ENCODE peak calls at places on chromosomes 16 and 17, in five cellular contexts. Y, E, L, J and Q are unnamed samples.

GRCh38 chr16:22293137-22294106 is 3.8 kb upstream of the POLR3E start:
- DNase-seq in J (no peak), Y (no peak), L (no peak), E (no peak), Q (no peak)

GRCh38 chr17:74268554-74268953 is 5.5 kb upstream of the DNAI2 start:
- DNase-seq in L (no peak), J (no peak), E (no peak), Y (no peak), Q (no peak)

GRCh38 chr17:39863918-39864746 is at the start of gene IKZF3:
- DNase-seq in Y (peak; percentile 93), L (peak; percentile 82), E (peak; percentile 41), J (peak; percentile 57), Q (peak; percentile 44)

GRCh38 chr16:50428116-50428515 is 59.3 kb upstream of the BRD7 start:
- DNase-seq in Y (no peak), E (no peak), J (no peak), L (no peak), Q (no peak)

GRCh38 chr16:84299734-84300440 is 5.2 kb downstream of the WFDC1 start:
- DNase-seq in E (no peak), J (no peak), L (no peak), Y (peak; percentile 60), Q (peak; percentile 51)

GRCh38 chr17:59851431-59852375 is 41.0 kb downstream of the TUBD1 start:
- DNase-seq in L (no peak), Y (no peak), E (no peak), J (peak; percentile 99), Q (no peak)

GRCh38 chr16:75341934-75342811 is 90.7 kb upstream of the BCAR1 start:
- DNase-seq in L (no peak), J (peak; percentile 63), Y (no peak), E (no peak), Q (no peak)

GRCh38 chr17:10105513-10106001 is 92.8 kb downstream of the GAS7 start:
- DNase-seq in Y (no peak), J (peak; percentile 97), L (peak; percentile 81), E (no peak), Q (no peak)

GRCh38 chr17:29565643-29566472 is 979 bp downstream of the ABHD15 start:
- DNase-seq in Y (peak; percentile 82), E (peak; percentile 20), J (peak; percentile 43), L (peak; percentile 74), Q (no peak)

GRCh38 chr17:77509599-77509998 is 368.8 kb downstream of the SEC14L1 start:
- DNase-seq in E (no peak), L (no peak), Y (no peak), J (no peak), Q (no peak)

GRCh38 chr16:29804455-29805231 is 1.7 kb upstream of the MAZ start:
- DNase-seq in Y (no peak), E (no peak), J (peak; percentile 13), L (peak; percentile 41), Q (no peak)

GRCh38 chr16:57579361-57579665 is 36.9 kb downstream of the ADGRG5 start:
- DNase-seq in J (no peak), E (no peak), Y (peak; percentile 19), L (no peak), Q (no peak)

GRCh38 chr16:11198817-11199216 is 57.2 kb downstream of the SOCS1 start:
- DNase-seq in Y (no peak), J (no peak), L (no peak), E (no peak), Q (no peak)

GRCh38 chr16:81873843-81874752 is 95.0 kb downstream of the PLCG2 start:
- DNase-seq in J (peak; percentile 40), L (peak; percentile 62), Y (peak; percentile 53), E (peak; percentile 31), Q (no peak)

GRCh38 chr17:4453821-4454591 is 20.3 kb downstream of the SPNS3 start:
- DNase-seq in J (no peak), E (no peak), L (no peak), Y (no peak), Q (no peak)

GRCh38 chr17:8002646-8003593 is 505 bp downstream of the GUCY2D start:
- DNase-seq in E (no peak), L (no peak), Y (peak; percentile 51), J (no peak), Q (no peak)

GRCh38 chr17:47325176-47325575 is 1.4 kb downstream of the EFCAB13 start:
- DNase-seq in E (no peak), J (no peak), L (peak; percentile 74), Y (no peak), Q (no peak)

GRCh38 chr17:43226393-43226792 is 2.0 kb downstream of the CCDC200 start:
- DNase-seq in L (no peak), E (no peak), Y (peak; percentile 10), J (no peak), Q (peak; percentile 11)

GRCh38 chr17:1919206-1919605 is 89.4 kb downstream of the RPA1 start:
- DNase-seq in J (no peak), Y (no peak), L (no peak), E (no peak), Q (no peak)

GRCh38 chr16:84535408-84535807 is 30.9 kb upstream of the MEAK7 start:
- DNase-seq in Y (no peak), L (no peak), J (no peak), E (no peak), Q (no peak)

GRCh38 chr16:10112021-10112420 is 70.2 kb downstream of the GRIN2A start:
- DNase-seq in J (no peak), L (no peak), Y (no peak), E (no peak), Q (no peak)

GRCh38 chr16:67726106-67727034 is 7.3 kb upstream of the GFOD2 start:
- DNase-seq in L (no peak), E (no peak), J (no peak), Y (no peak), Q (no peak)

GRCh38 chr17:40458001-40458791 is 14.9 kb downstream of the IGFBP4 start:
- DNase-seq in Y (no peak), J (no peak), E (no peak), L (no peak), Q (no peak)

GRCh38 chr16:85422374-85423185 is 190.5 kb upstream of the GSE1 start:
- DNase-seq in J (no peak), Y (no peak), L (no peak), E (no peak), Q (no peak)

GRCh38 chr16:88940196-88941050 is 36.6 kb downstream of the CBFA2T3 start:
- DNase-seq in Y (peak; percentile 58), J (no peak), L (no peak), E (no peak), Q (no peak)

GRCh38 chr17:45989759-45990158 is 9.3 kb upstream of the STH start:
- DNase-seq in Y (no peak), L (no peak), J (no peak), E (no peak), Q (no peak)

GRCh38 chr17:45990836-45991235 is 8.2 kb upstream of the STH start:
- DNase-seq in L (no peak), E (no peak), Y (no peak), J (no peak), Q (no peak)

GRCh38 chr17:45985447-45985846 is 13.6 kb upstream of the STH start:
- DNase-seq in Y (no peak), J (no peak), E (no peak), L (peak; percentile 85), Q (no peak)

GRCh38 chr17:45986056-45986455 is 13.0 kb upstream of the STH start:
- DNase-seq in J (no peak), L (peak; percentile 37), E (no peak), Y (no peak), Q (no peak)

DNA sequence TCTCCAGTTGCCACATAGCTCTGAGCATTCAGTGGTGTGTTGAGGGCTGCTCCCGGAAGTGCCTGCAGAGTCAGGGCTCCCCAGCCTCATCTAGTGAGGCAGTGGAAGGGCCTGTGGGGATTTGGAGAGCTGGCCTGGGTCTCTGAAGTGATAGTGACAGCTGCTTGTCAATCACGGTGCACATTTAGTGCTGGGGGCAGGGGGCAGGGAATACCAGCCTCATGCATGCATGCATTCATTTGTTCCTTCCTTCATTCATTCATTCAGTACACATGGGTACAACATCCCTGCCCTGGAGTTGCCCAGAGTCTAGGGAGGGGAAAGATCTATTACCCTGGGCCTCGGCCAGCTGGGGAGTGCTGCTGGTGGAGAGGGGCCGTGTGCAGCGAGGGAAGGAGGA is 11.3 kb upstream of the STH start:
- DNase-seq in E (no peak), Y (no peak), J (no peak), L (no peak), Q (no peak)
- H2BK12ac ChIP-seq in E (no peak overlapping the region), Y (no peak overlapping the region), J (no peak overlapping the region), L (no peak overlapping the region), Q (no peak overlapping the region)

DNA sequence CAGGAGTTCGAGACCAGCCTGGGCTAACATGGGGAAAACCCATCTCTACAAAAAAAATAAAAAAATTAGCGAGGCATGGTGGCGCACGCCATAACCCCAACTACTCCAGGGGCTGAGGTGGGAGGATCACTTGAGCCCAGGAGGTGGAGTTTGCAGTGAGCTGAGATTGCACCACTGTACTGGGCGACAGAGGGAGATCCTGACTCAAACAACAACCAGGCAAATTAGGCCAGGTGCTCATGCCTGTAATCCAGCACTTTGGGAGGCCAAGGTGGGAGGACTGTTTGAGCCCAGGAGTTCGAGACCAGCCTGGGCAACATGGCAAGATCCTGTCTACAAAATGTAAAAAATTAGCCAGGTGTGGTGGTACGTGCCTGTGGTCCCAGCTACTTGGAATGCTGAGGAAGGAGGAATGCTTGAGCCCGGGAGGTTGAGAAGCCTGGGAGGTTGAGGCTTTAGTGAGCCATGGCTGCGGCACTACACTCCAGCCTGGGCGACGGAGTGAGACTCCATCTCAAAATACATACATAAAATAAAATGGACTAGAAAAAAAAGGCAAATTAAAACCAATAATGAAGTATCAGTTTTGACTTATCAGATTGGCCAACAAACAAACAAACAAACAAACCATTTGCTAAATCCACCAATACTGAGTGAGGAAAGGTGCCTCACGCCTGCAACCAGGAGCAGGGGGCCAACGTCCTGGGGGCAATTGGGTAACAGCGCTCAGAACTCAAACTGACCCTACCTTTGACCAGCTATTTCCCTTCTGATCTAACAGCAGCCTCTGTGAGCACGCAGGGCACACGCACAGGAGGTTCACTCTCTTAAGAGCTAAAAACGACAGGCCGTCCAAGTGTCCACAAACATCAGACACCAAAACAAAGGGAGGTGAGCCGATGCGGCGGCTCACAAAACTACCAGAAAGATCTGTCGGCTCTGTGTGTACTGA is 19.4 kb upstream of the FASN start:
- DNase-seq in L (no peak), Y (peak; percentile 26), E (no peak), J (no peak), Q (no peak)
- H2BK12ac ChIP-seq in L (no peak overlapping the region), Y (no peak overlapping the region), E (no peak overlapping the region), J (no peak overlapping the region), Q (no peak overlapping the region)

DNA sequence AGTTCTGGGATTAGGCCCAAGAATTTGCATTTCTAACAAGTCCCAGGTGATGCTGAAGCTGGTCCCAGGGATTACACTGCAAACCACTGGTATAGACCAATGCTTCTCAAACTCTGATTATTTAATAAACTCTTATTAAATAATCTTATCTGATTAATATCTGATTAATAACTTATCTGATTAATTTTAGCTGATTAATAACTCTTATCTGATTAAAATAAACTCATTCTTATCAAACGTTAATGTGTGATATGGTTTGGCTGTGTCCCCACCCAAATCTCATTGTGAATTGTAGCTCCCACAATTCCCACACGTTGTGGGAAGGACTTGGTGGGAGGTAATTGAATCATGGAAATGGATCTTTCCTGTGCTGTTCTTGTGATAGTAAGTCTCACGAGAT is 78.6 kb upstream of the TANC2 start:
- DNase-seq in J (no peak), E (no peak), Y (no peak), L (no peak), Q (no peak)
- H2BK12ac ChIP-seq in J (no peak overlapping the region), E (no peak overlapping the region), Y (no peak overlapping the region), L (no peak overlapping the region), Q (no peak overlapping the region)

DNA sequence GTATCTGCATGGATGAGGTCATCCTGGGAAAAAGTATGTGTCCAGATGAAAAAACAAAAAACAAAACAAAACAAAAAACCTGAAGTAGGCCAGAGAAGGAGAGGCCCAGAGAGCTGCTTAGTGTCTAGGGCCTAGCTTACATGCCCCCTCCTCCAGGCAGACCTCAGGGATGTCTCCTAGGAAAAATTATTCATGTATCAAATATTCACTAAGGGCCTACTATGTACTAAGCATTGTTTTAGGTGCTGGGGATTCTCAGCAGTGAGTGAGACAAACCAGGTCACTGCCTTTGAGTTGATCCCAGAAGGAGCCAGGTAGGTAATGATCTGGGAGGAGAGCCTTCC is 49.5 kb downstream of the IRX6 start:
- DNase-seq in L (no peak), Y (no peak), E (no peak), J (no peak), Q (no peak)
- H2BK12ac ChIP-seq in L (peak overlapping the region; percentile 29), Y (no peak overlapping the region), E (no peak overlapping the region), J (no peak overlapping the region), Q (no peak overlapping the region)